ENCODE peak calls at places on chromosomes 11 and 22, in nine cellular contexts. One of them, this sample, is unnamed.

GRCh38 chr11:10282121-10282520 is 11.9 kb downstream of the SBF2 start:
- DNase-seq in HCT116: no peak
- DNase-seq in H1: no peak
- DNase-seq in A549: no peak
- DNase-seq in endothelial cell of umbilical vein: no peak
- DNase-seq in SK-N-SH: no peak
- DNase-seq in K562: no peak
- DNase-seq in HepG2: peak
- DNase-seq in GM12878: no peak
- DNase-seq in this sample: no peak

GRCh38 chr22:21569459-21570161 is 2.1 kb downstream of the UBE2L3 start:
- DNase-seq in HCT116: no peak
- DNase-seq in H1: no peak
- DNase-seq in A549: no peak
- DNase-seq in endothelial cell of umbilical vein: no peak
- DNase-seq in SK-N-SH: no peak
- DNase-seq in K562: peak
- DNase-seq in HepG2: no peak
- DNase-seq in GM12878: no peak
- DNase-seq in this sample: peak

GRCh38 chr22:23431337-23432072 is 148.6 kb downstream of the IGLL1 start:
- DNase-seq in HCT116: no peak
- DNase-seq in H1: no peak
- DNase-seq in A549: no peak
- DNase-seq in endothelial cell of umbilical vein: no peak
- DNase-seq in SK-N-SH: no peak
- DNase-seq in K562: peak
- DNase-seq in HepG2: peak
- DNase-seq in GM12878: no peak
- DNase-seq in this sample: no peak

GRCh38 chr22:41822289-41823057 is 10.4 kb upstream of the SREBF2 start:
- DNase-seq in HCT116: peak
- DNase-seq in H1: no peak
- DNase-seq in A549: peak
- DNase-seq in endothelial cell of umbilical vein: peak
- DNase-seq in SK-N-SH: peak
- DNase-seq in K562: peak
- DNase-seq in HepG2: peak
- DNase-seq in GM12878: peak
- DNase-seq in this sample: peak

GRCh38 chr11:122167100-122167499 is 51.1 kb upstream of the BLID start:
- DNase-seq in HCT116: peak
- DNase-seq in H1: no peak
- DNase-seq in A549: no peak
- DNase-seq in endothelial cell of umbilical vein: peak
- DNase-seq in SK-N-SH: no peak
- DNase-seq in K562: no peak
- DNase-seq in HepG2: no peak
- DNase-seq in GM12878: no peak
- DNase-seq in this sample: no peak

GRCh38 chr11:35215945-35216344 is 77.0 kb downstream of the CD44 start:
- DNase-seq in HCT116: no peak
- DNase-seq in H1: no peak
- DNase-seq in A549: no peak
- DNase-seq in endothelial cell of umbilical vein: no peak
- DNase-seq in SK-N-SH: no peak
- DNase-seq in K562: no peak
- DNase-seq in HepG2: no peak
- DNase-seq in GM12878: no peak
- DNase-seq in this sample: no peak

GRCh38 chr11:2771758-2772466 is 72.1 kb upstream of the KCNQ1OT1 start:
- DNase-seq in HCT116: no peak
- DNase-seq in H1: no peak
- DNase-seq in A549: no peak
- DNase-seq in endothelial cell of umbilical vein: no peak
- DNase-seq in SK-N-SH: no peak
- DNase-seq in K562: no peak
- DNase-seq in HepG2: no peak
- DNase-seq in GM12878: no peak
- DNase-seq in this sample: no peak

GRCh38 chr11:74070713-74071506 is 62.0 kb upstream of the UCP3 start:
- DNase-seq in HCT116: no peak
- DNase-seq in H1: no peak
- DNase-seq in A549: no peak
- DNase-seq in endothelial cell of umbilical vein: no peak
- DNase-seq in SK-N-SH: no peak
- DNase-seq in K562: peak
- DNase-seq in HepG2: no peak
- DNase-seq in GM12878: no peak
- DNase-seq in this sample: no peak

GRCh38 chr11:19084661-19085315 is 24.3 kb upstream of the MRGPRX2 start:
- DNase-seq in HCT116: no peak
- DNase-seq in H1: no peak
- DNase-seq in A549: no peak
- DNase-seq in endothelial cell of umbilical vein: no peak
- DNase-seq in SK-N-SH: no peak
- DNase-seq in K562: no peak
- DNase-seq in HepG2: no peak
- DNase-seq in GM12878: no peak
- DNase-seq in this sample: no peak

GRCh38 chr11:126109941-126110731 is 47.5 kb upstream of the CDON start:
- DNase-seq in HCT116: no peak
- DNase-seq in H1: no peak
- DNase-seq in A549: no peak
- DNase-seq in endothelial cell of umbilical vein: no peak
- DNase-seq in SK-N-SH: no peak
- DNase-seq in K562: no peak
- DNase-seq in HepG2: no peak
- DNase-seq in GM12878: no peak
- DNase-seq in this sample: peak

GRCh38 chr11:1299621-1300020 is 9.8 kb downstream of the TOLLIP start:
- DNase-seq in HCT116: no peak
- DNase-seq in H1: no peak
- DNase-seq in A549: no peak
- DNase-seq in endothelial cell of umbilical vein: no peak
- DNase-seq in SK-N-SH: no peak
- DNase-seq in K562: no peak
- DNase-seq in HepG2: no peak
- DNase-seq in GM12878: no peak
- DNase-seq in this sample: no peak

GRCh38 chr11:1158681-1159525 is 1.1 kb downstream of the MUC5AC start:
- DNase-seq in HCT116: no peak
- DNase-seq in H1: no peak
- DNase-seq in A549: no peak
- DNase-seq in endothelial cell of umbilical vein: no peak
- DNase-seq in SK-N-SH: peak
- DNase-seq in K562: no peak
- DNase-seq in HepG2: no peak
- DNase-seq in GM12878: no peak
- DNase-seq in this sample: no peak

GRCh38 chr11:67266424-67267187 is at the start of gene GRK2:
- DNase-seq in HCT116: no peak
- DNase-seq in H1: no peak
- DNase-seq in A549: peak
- DNase-seq in endothelial cell of umbilical vein: no peak
- DNase-seq in SK-N-SH: peak
- DNase-seq in K562: peak
- DNase-seq in HepG2: no peak
- DNase-seq in GM12878: no peak
- DNase-seq in this sample: peak

GRCh38 chr11:78110351-78110750 is 29.1 kb downstream of the ALG8 start:
- DNase-seq in HCT116: no peak
- DNase-seq in H1: no peak
- DNase-seq in A549: no peak
- DNase-seq in endothelial cell of umbilical vein: no peak
- DNase-seq in SK-N-SH: no peak
- DNase-seq in K562: no peak
- DNase-seq in HepG2: no peak
- DNase-seq in GM12878: no peak
- DNase-seq in this sample: no peak

DNA sequence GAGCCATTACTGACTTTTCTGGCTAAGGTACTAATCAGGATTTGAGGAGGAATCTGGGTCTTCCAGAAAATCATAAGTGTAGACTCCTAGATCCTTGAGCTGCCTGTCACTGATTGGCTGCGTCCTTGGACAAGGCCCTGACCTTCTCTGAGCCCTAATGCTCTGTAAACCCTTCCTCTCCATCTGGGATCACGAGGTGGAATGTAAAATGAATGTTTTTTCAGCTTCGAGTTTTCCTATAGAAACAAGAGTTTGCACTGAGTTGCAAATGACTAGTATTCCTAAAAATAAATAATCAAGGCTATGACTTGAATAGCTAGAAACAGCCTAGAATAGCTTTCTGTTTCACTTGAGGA is 1.1 kb upstream of the DIXDC1 start:
- DNase-seq in HCT116: no peak
- DNase-seq in H1: no peak
- DNase-seq in A549: no peak
- DNase-seq in endothelial cell of umbilical vein: peak
- DNase-seq in SK-N-SH: no peak
- DNase-seq in K562: no peak
- DNase-seq in HepG2: peak
- DNase-seq in GM12878: no peak
- DNase-seq in this sample: no peak
- H3K4me3 ChIP-seq in HCT116: peak
- H3K4me3 ChIP-seq in H1: no peak
- H3K4me3 ChIP-seq in A549: peak
- H3K4me3 ChIP-seq in endothelial cell of umbilical vein: peak
- H3K4me3 ChIP-seq in SK-N-SH: peak
- H3K4me3 ChIP-seq in K562: no peak
- H3K4me3 ChIP-seq in HepG2: peak
- H3K4me3 ChIP-seq in GM12878: no peak
- H3K4me3 ChIP-seq in this sample: peak

GRCh38 chr11:38278457-38279141 is 1680.6 kb upstream of the RAG2 start:
- DNase-seq in HCT116: no peak
- DNase-seq in H1: no peak
- DNase-seq in A549: no peak
- DNase-seq in endothelial cell of umbilical vein: no peak
- DNase-seq in SK-N-SH: no peak
- DNase-seq in K562: no peak
- DNase-seq in HepG2: no peak
- DNase-seq in GM12878: no peak
- DNase-seq in this sample: no peak

DNA sequence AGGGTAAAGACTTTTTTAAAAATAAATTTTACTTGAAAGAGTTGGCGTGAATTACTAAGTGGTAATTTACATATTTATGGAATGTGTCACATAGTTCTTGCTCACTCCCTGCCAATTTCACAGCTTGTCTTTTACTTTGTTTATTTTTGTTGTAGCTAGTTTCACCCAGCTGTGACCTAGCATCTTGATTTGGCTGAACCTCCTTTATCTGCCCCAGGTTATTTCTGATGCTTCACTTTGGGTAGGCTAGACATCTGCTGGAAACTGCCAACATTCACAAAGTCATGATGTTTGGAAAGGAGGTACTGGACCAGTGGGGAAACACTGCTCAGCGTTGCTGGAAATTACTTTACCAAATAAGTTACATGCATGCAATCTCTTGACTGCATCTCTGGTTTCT is 1676.0 kb upstream of the RAG2 start:
- DNase-seq in HCT116: no peak
- DNase-seq in H1: no peak
- DNase-seq in A549: no peak
- DNase-seq in endothelial cell of umbilical vein: no peak
- DNase-seq in SK-N-SH: no peak
- DNase-seq in K562: no peak
- DNase-seq in HepG2: no peak
- DNase-seq in GM12878: no peak
- DNase-seq in this sample: no peak
- TF ChIP-seq MAX in HCT116: no peak
- TF ChIP-seq MAX in H1: no peak
- TF ChIP-seq MAX in A549: no peak
- TF ChIP-seq MAX in endothelial cell of umbilical vein: no peak
- TF ChIP-seq MAX in SK-N-SH: no peak
- TF ChIP-seq MAX in K562: no peak
- TF ChIP-seq MAX in HepG2: no peak
- TF ChIP-seq MAX in GM12878: no peak
- TF ChIP-seq MAX in this sample: no peak

DNA sequence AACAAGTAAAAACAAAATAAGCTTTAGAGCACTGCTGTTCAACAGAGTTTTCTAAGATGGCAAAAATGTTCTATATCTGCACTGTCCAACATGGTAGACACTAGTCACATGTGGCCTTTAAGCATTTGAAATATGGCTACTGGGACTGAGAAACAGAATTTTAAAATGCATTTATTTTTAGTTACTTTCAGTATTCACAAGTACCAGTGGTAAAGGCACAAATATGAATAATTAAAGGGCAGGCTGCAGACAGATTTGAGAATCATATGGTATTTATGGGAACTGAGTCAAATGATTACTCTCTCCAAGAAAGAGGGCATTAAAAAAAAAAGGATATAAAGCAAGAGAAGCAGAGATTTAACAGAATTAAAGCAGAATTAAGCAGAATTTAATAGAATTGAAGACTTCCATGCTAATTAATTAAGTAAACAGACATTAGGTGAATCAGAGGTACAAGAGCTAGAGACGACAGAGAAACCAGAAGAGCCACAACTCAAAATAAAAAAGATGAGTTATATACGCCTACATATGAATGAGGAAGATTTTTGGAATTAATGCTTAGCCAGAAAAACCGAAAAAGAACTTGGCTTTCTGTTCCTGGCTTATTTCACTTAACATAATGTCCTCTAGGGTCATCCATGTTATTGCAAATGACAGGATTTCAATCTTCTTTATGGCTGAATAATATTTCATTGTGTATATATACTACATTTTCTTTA is 160.4 kb downstream of the ATG16L2 start:
- DNase-seq in HCT116: no peak
- DNase-seq in H1: no peak
- DNase-seq in A549: no peak
- DNase-seq in endothelial cell of umbilical vein: no peak
- DNase-seq in SK-N-SH: no peak
- DNase-seq in K562: no peak
- DNase-seq in HepG2: no peak
- DNase-seq in GM12878: no peak
- DNase-seq in this sample: no peak
- TF ChIP-seq CTCF in HCT116: no peak
- TF ChIP-seq CTCF in H1: no peak
- TF ChIP-seq CTCF in A549: no peak
- TF ChIP-seq CTCF in endothelial cell of umbilical vein: no peak
- TF ChIP-seq CTCF in SK-N-SH: no peak
- TF ChIP-seq CTCF in K562: no peak
- TF ChIP-seq CTCF in HepG2: no peak
- TF ChIP-seq CTCF in GM12878: no peak
- TF ChIP-seq CTCF in this sample: no peak

DNA sequence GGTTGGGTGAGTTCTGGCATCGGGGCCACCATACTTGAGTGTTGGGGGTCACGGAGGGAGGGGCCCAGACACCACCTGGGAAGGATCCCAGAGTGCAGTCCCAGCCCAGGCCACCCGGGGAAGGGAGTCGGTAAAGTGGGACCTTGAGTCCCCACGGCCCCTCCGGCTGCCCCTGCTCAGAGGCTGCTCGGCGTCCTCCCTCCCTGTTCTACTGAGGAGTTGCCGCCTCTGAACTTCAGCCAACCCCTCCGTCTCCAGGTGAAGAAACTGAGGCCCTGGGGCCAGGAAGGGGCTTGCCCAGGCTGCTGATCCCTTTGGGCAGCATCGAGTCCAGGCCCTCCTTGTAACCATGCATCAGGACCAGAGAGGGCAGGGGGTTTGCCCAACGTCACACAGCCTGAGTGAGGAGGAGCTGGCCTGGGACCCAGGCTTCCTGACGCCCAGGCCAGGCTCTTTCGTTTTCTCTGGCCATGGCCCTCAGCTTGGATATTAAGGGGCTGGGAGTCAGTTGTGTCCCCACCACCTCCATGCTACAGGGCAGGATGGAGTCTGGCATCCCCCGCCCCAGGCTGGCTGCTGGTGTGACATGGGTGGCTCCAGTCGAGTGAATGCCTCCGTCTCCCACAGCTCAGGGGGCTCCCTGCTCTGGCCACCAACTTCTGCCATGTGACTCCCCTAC is 1.3 kb downstream of the PARVG start:
- DNase-seq in HCT116: no peak
- DNase-seq in H1: no peak
- DNase-seq in A549: no peak
- DNase-seq in endothelial cell of umbilical vein: no peak
- DNase-seq in SK-N-SH: no peak
- DNase-seq in K562: no peak
- DNase-seq in HepG2: no peak
- DNase-seq in GM12878: no peak
- DNase-seq in this sample: peak
- H3K4me3 ChIP-seq in HCT116: no peak
- H3K4me3 ChIP-seq in H1: no peak
- H3K4me3 ChIP-seq in A549: no peak
- H3K4me3 ChIP-seq in endothelial cell of umbilical vein: no peak
- H3K4me3 ChIP-seq in SK-N-SH: no peak
- H3K4me3 ChIP-seq in K562: no peak
- H3K4me3 ChIP-seq in HepG2: no peak
- H3K4me3 ChIP-seq in GM12878: peak
- H3K4me3 ChIP-seq in this sample: peak